ENCODE peak calls at places on chromosomes 3 and 15, in seven cellular contexts. G is H1, R is GM12891, E is HepG2, T is GM12892, H is SK-N-SH, A is GM12878. P is an unnamed sample.

GRCh38 chr15:54347082-54347827 is 369.0 kb downstream of the UNC13C start:
- DNase-seq in A (peak; percentile 40), T (no peak), G (no peak), R (no peak), H (no peak), E (no peak), P (no peak)

GRCh38 chr3:142087676-142088075 is 61.7 kb downstream of the TFDP2 start:
- DNase-seq in H (no peak), A (no peak), R (no peak), E (no peak), T (no peak), G (no peak), P (no peak)

GRCh38 chr3:38116471-38117162 is 20.3 kb downstream of the ACAA1 start:
- DNase-seq in G (no peak), H (no peak), T (no peak), A (no peak), E (no peak), R (no peak), P (peak; percentile 47)

GRCh38 chr3:15520185-15520584 is 1.3 kb downstream of the COLQ start:
- DNase-seq in T (no peak), G (no peak), E (no peak), A (no peak), H (no peak), R (no peak), P (no peak)

GRCh38 chr3:170130532-170130931 is 51.0 kb downstream of the PHC3 start:
- DNase-seq in G (no peak), H (no peak), A (no peak), T (no peak), R (no peak), E (no peak), P (no peak)

GRCh38 chr15:80849308-80849707 is 70.1 kb downstream of the CEMIP start:
- DNase-seq in H (no peak), A (no peak), R (no peak), T (no peak), E (no peak), G (no peak), P (no peak)

GRCh38 chr3:139797724-139798343 is 120.1 kb upstream of the NMNAT3 start:
- DNase-seq in A (no peak), R (no peak), T (no peak), H (no peak), G (peak; percentile 70), E (no peak), P (peak; percentile 43)

GRCh38 chr3:195801251-195802183 is 10.2 kb downstream of the MUC4 start:
- DNase-seq in G (no peak), E (no peak), A (no peak), T (no peak), H (no peak), R (no peak), P (no peak)

GRCh38 chr3:58336135-58336882 is 3.6 kb downstream of the PXK start:
- DNase-seq in T (no peak), H (no peak), E (no peak), A (no peak), R (no peak), G (no peak), P (no peak)

GRCh38 chr3:58173670-58174472 is 36.9 kb downstream of the DNASE1L3 start:
- DNase-seq in H (peak; percentile 63), A (no peak), G (peak; percentile 81), R (peak; percentile 43), T (peak; percentile 47), E (peak; percentile 87), P (peak; percentile 46)

GRCh38 chr15:58839485-58839884 is 68.4 kb downstream of the MINDY2 start:
- DNase-seq in E (peak; percentile 24), T (no peak), G (no peak), R (no peak), H (no peak), A (no peak), P (no peak)

GRCh38 chr15:35654334-35654733 is 108.4 kb upstream of the DPH6 start:
- DNase-seq in E (no peak), G (no peak), R (no peak), T (no peak), A (no peak), H (no peak), P (no peak)

GRCh38 chr3:5055352-5056004 is 66.6 kb upstream of the ARL8B start:
- DNase-seq in A (no peak), R (no peak), E (no peak), G (no peak), T (no peak), H (no peak), P (no peak)

GRCh38 chr3:5052247-5052646 is 69.8 kb upstream of the ARL8B start:
- DNase-seq in R (no peak), A (no peak), T (no peak), G (no peak), H (no peak), E (no peak), P (no peak)

GRCh38 chr3:5056005-5056391 is 66.1 kb upstream of the ARL8B start:
- DNase-seq in T (no peak), G (no peak), H (no peak), R (no peak), A (no peak), E (no peak), P (no peak)

GRCh38 chr3:5053021-5053831 is 68.9 kb upstream of the ARL8B start:
- DNase-seq in G (no peak), A (no peak), T (no peak), E (no peak), H (no peak), R (no peak), P (no peak)

GRCh38 chr3:5054098-5054497 is 68.0 kb upstream of the ARL8B start:
- DNase-seq in A (no peak), R (no peak), E (no peak), T (no peak), G (no peak), H (no peak), P (no peak)
- TF ChIP-seq TAF1 in A (no peak), R (no peak), E (no peak), T (no peak), G (no peak), H (no peak), P (no peak)

GRCh38 chr3:30129765-30130164 is 476.6 kb upstream of the TGFBR2 start:
- DNase-seq in E (no peak), G (no peak), A (no peak), T (no peak), R (no peak), H (no peak), P (no peak)

GRCh38 chr3:30130391-30130790 is 476.0 kb upstream of the TGFBR2 start:
- DNase-seq in R (no peak), E (no peak), G (no peak), A (no peak), T (no peak), H (no peak), P (no peak)

GRCh38 chr3:30123224-30123623 is 483.2 kb upstream of the TGFBR2 start:
- DNase-seq in G (no peak), A (no peak), H (no peak), E (no peak), R (no peak), T (no peak), P (no peak)

GRCh38 chr3:30122359-30122758 is 484.0 kb upstream of the TGFBR2 start:
- DNase-seq in A (no peak), R (no peak), G (no peak), T (no peak), H (no peak), E (no peak), P (no peak)

DNA sequence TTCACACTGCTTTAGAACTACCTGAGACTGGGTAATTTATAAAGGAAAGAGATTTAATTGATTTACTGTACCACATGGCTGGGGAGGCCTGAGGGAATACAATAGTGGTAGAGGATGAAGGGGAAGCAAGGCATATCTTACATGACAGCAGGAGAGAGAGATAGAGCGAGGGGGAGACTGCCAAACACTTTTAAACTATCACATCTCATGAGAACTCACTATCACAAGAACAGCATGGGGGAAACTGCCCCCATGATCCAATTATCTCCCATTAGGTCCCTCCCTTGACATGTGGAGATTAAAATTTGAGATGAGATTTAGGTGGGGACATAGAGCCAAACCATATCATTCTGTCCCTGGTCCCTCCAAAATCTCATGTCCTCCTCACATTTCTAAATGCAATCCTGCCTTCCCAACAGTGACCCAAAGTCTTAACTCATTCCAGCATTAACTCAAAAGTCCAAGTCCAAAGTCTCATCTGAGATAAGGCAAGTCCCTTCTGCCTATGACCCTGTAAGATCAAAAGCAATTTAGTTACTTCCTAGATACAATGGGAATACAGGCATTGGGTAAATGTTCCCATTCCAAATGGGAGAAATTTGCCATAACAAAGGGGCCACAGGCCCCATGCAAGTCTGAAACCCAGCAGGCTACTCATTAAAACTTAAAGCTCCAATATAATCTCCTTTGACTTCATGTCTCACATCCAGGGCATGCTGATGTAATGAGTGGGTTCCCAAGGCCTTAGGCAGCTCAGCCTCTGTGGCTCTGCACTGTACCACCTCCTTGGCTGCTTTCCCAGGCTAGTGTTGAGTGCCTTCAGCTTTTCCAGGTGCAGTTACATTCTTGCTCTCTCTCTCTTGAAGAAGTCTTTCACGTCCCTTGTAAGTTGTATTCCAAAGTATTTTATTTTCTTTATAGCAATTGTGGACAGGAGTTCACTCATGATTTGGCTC is 481.7 kb upstream of the TGFBR2 start:
- DNase-seq in H (no peak), R (no peak), T (no peak), E (no peak), G (no peak), A (no peak), P (no peak)
- TF ChIP-seq TAF1 in H (no peak), R (no peak), T (no peak), E (no peak), G (no peak), A (no peak), P (no peak)

GRCh38 chr3:122013448-122013925 is 8.6 kb downstream of the ILDR1 start:
- DNase-seq in H (no peak), A (no peak), E (no peak), G (no peak), R (no peak), T (no peak), P (no peak)

GRCh38 chr3:122010506-122010905 is 11.5 kb downstream of the ILDR1 start:
- DNase-seq in H (no peak), T (no peak), G (no peak), A (no peak), E (no peak), R (no peak), P (no peak)

GRCh38 chr3:122011396-122011795 is 10.7 kb downstream of the ILDR1 start:
- DNase-seq in A (no peak), H (no peak), E (no peak), R (no peak), G (no peak), T (no peak), P (no peak)

GRCh38 chr3:122012821-122013220 is 9.2 kb downstream of the ILDR1 start:
- DNase-seq in T (no peak), A (no peak), G (no peak), H (no peak), E (no peak), R (no peak), P (no peak)

GRCh38 chr3:122014741-122015140 is 7.3 kb downstream of the ILDR1 start:
- DNase-seq in A (peak; percentile 91), R (peak; percentile 34), E (no peak), G (no peak), T (peak; percentile 33), H (no peak), P (no peak)
- TF ChIP-seq TAF1 in A (no peak), R (no peak), E (no peak), G (no peak), T (no peak), H (no peak), P (no peak)

DNA sequence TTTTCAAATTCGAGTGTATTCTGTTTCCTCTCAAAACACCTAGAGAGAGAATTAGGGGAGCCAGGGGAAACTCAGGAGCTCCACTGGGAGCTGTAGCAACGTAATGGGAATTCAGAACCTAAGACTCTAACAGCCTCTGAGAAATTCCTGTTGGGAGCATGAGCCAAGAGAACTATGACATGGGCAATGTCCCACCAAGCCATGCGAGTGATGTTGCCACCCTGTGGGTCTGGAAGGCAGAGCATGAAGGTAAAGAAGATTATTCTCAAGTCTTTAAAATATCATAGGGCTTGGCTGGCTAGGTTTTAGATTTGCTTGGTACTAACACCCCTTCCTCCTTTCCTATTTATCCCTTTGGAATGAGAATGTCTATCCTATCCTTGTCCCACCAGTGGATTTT is 392.6 kb upstream of the ADAMTS9 start:
- DNase-seq in T (no peak), E (no peak), A (no peak), R (no peak), H (no peak), G (no peak), P (no peak)
- TF ChIP-seq TAF1 in T (no peak), E (no peak), A (no peak), R (no peak), H (no peak), G (no peak), P (no peak)

P was measured in K562.